ENCODE peak calls at places on chromosomes 3 and 15, in nine cellular contexts. O is Panc1; A is central memory CD8-positive, alpha-beta T cell; D is upper lobe of right lung; U is lower lobe of right lung; G is GM12878; F is left ventricle myocardium superior; Y is left cardiac atrium; C is Right ventricle myocardium inferior. K is an unnamed sample.

GRCh38 chr15:68080783-68081182 is 26.7 kb downstream of the PIAS1 start:
- ATAC-seq in O (no peak), A (no peak), D (no peak), U (no peak), G (peak; percentile 53), F (no peak), Y (no peak), C (no peak), K (no peak)

GRCh38 chr3:183027276-183027675 is 46.9 kb upstream of the DCUN1D1 start:
- ATAC-seq in O (no peak), A (no peak), D (no peak), U (no peak), G (no peak), F (no peak), Y (no peak), C (no peak), K (no peak)

GRCh38 chr3:36918050-36918449 is 26.8 kb downstream of the TRANK1 start:
- ATAC-seq in O (no peak), A (no peak), D (no peak), U (no peak), G (peak; percentile 85), F (no peak), Y (no peak), C (no peak), K (no peak)

GRCh38 chr3:193716155-193716554 is 123.1 kb downstream of the OPA1 start:
- ATAC-seq in O (no peak), A (no peak), D (peak; percentile 70), U (peak; percentile 60), G (no peak), F (no peak), Y (no peak), C (no peak), K (no peak)

GRCh38 chr3:52670621-52671521 is 14.8 kb downstream of the PBRM1 start:
- ATAC-seq in O (peak; percentile 99), A (peak; percentile 62), D (peak; percentile 87), U (peak; percentile 93), G (peak; percentile 91), F (peak; percentile 91), Y (peak; percentile 65), C (peak; percentile 70), K (peak; percentile 97)

GRCh38 chr3:148147896-148148295 is 549.8 kb upstream of the AGTR1 start:
- ATAC-seq in O (no peak), A (no peak), D (no peak), U (no peak), G (no peak), F (no peak), Y (no peak), C (no peak), K (no peak)

GRCh38 chr3:143182861-143183667 is 63.5 kb downstream of the CHST2 start:
- ATAC-seq in O (no peak), A (no peak), D (no peak), U (no peak), G (no peak), F (no peak), Y (no peak), C (no peak), K (peak; percentile 49)

GRCh38 chr3:115470254-115470653 is 153.1 kb upstream of the GAP43 start:
- ATAC-seq in O (no peak), A (no peak), D (no peak), U (no peak), G (no peak), F (no peak), Y (no peak), C (no peak), K (no peak)

GRCh38 chr15:81948751-81949150 is 97.1 kb downstream of the MEX3B start:
- ATAC-seq in O (no peak), A (no peak), D (no peak), U (no peak), G (peak; percentile 78), F (no peak), Y (no peak), C (no peak), K (no peak)

GRCh38 chr15:70078578-70079417 is 18.9 kb downstream of the TLE3 start:
- ATAC-seq in O (peak; percentile 40), A (no peak), D (peak; percentile 20), U (no peak), G (no peak), F (no peak), Y (no peak), C (no peak), K (no peak)

GRCh38 chr3:71846189-71846588 is 61.2 kb upstream of the PROK2 start:
- ATAC-seq in O (no peak), A (no peak), D (no peak), U (no peak), G (no peak), F (no peak), Y (no peak), C (no peak), K (no peak)

GRCh38 chr3:150078983-150079739 is 108.5 kb upstream of the PFN2 start:
- ATAC-seq in O (peak; percentile 25), A (no peak), D (no peak), U (peak; percentile 30), G (no peak), F (no peak), Y (peak; percentile 19), C (no peak), K (peak; percentile 85)

GRCh38 chr3:182139627-182140357 is 428.1 kb downstream of the SOX2 start:
- ATAC-seq in O (no peak), A (no peak), D (no peak), U (no peak), G (no peak), F (no peak), Y (no peak), C (no peak), K (no peak)